ENCODE peak calls at places on chromosomes 16 and 17, in five cellular contexts. One of them, this sample, is unnamed.

GRCh38 chr16:67407176-67407787 is 9.0 kb downstream of the ZDHHC1 start:
- DNase-seq in brain microvascular endothelial cell: no peak
- DNase-seq in effector CD4-positive, alpha-beta T cell: no peak
- DNase-seq in cardiac fibroblast: peak
- DNase-seq in Daoy: no peak
- DNase-seq in this sample: no peak

GRCh38 chr17:4635823-4636375 is 5.6 kb downstream of the ALOX15 start:
- DNase-seq in brain microvascular endothelial cell: no peak
- DNase-seq in effector CD4-positive, alpha-beta T cell: no peak
- DNase-seq in cardiac fibroblast: no peak
- DNase-seq in Daoy: no peak
- DNase-seq in this sample: no peak

GRCh38 chr16:30786936-30787612 is at the start of gene ZNF629:
- DNase-seq in brain microvascular endothelial cell: peak
- DNase-seq in effector CD4-positive, alpha-beta T cell: no peak
- DNase-seq in cardiac fibroblast: peak
- DNase-seq in Daoy: peak
- DNase-seq in this sample: peak

GRCh38 chr16:73179671-73180370 is 131.9 kb upstream of the ZFHX3 start:
- DNase-seq in brain microvascular endothelial cell: no peak
- DNase-seq in effector CD4-positive, alpha-beta T cell: no peak
- DNase-seq in cardiac fibroblast: no peak
- DNase-seq in Daoy: no peak
- DNase-seq in this sample: no peak

GRCh38 chr17:72392056-72393010 is 271.5 kb downstream of the SOX9 start:
- DNase-seq in brain microvascular endothelial cell: peak
- DNase-seq in effector CD4-positive, alpha-beta T cell: no peak
- DNase-seq in cardiac fibroblast: peak
- DNase-seq in Daoy: peak
- DNase-seq in this sample: no peak

GRCh38 chr17:46963571-46963970 is 15.5 kb downstream of the RPRML start:
- DNase-seq in brain microvascular endothelial cell: no peak
- DNase-seq in effector CD4-positive, alpha-beta T cell: no peak
- DNase-seq in cardiac fibroblast: no peak
- DNase-seq in Daoy: no peak
- DNase-seq in this sample: no peak

GRCh38 chr17:47246120-47246519 is 7.5 kb upstream of the ITGB3 start:
- DNase-seq in brain microvascular endothelial cell: no peak
- DNase-seq in effector CD4-positive, alpha-beta T cell: no peak
- DNase-seq in cardiac fibroblast: no peak
- DNase-seq in Daoy: no peak
- DNase-seq in this sample: no peak

GRCh38 chr16:11407047-11407982 is 62.1 kb downstream of the RMI2 start:
- DNase-seq in brain microvascular endothelial cell: peak
- DNase-seq in effector CD4-positive, alpha-beta T cell: peak
- DNase-seq in cardiac fibroblast: peak
- DNase-seq in Daoy: peak
- DNase-seq in this sample: peak

GRCh38 chr17:18920911-18921441 is 31.0 kb upstream of the SLC5A10 start:
- DNase-seq in brain microvascular endothelial cell: no peak
- DNase-seq in effector CD4-positive, alpha-beta T cell: no peak
- DNase-seq in cardiac fibroblast: peak
- DNase-seq in Daoy: peak
- DNase-seq in this sample: no peak

GRCh38 chr17:76065754-76066153 is 6.6 kb downstream of the SRP68 start:
- DNase-seq in brain microvascular endothelial cell: no peak
- DNase-seq in effector CD4-positive, alpha-beta T cell: no peak
- DNase-seq in cardiac fibroblast: no peak
- DNase-seq in Daoy: no peak
- DNase-seq in this sample: no peak

GRCh38 chr16:35552763-35553162 is 2093.4 kb downstream of the TP53TG3F start:
- DNase-seq in brain microvascular endothelial cell: no peak
- DNase-seq in effector CD4-positive, alpha-beta T cell: no peak
- DNase-seq in cardiac fibroblast: no peak
- DNase-seq in Daoy: peak
- DNase-seq in this sample: no peak

GRCh38 chr16:23833960-23834685 is 1.7 kb upstream of the PRKCB start:
- DNase-seq in brain microvascular endothelial cell: no peak
- DNase-seq in effector CD4-positive, alpha-beta T cell: no peak
- DNase-seq in cardiac fibroblast: no peak
- DNase-seq in Daoy: peak
- DNase-seq in this sample: no peak

GRCh38 chr17:18166894-18167293 is 16.7 kb upstream of the ALKBH5 start:
- DNase-seq in brain microvascular endothelial cell: no peak
- DNase-seq in effector CD4-positive, alpha-beta T cell: no peak
- DNase-seq in cardiac fibroblast: no peak
- DNase-seq in Daoy: no peak
- DNase-seq in this sample: no peak